ENCODE peak calls at places on chromosomes 1 and 21, in ten cellular contexts. W is fibroblast of the aortic adventitia; S is hepatocyte; B is stimulated activated naive CD8-positive, alpha-beta T cell treated with anti-CD3 and anti-CD28 coated beads, Interleukin-15, Interleukin-2, amounts not matched to agents 100 U/mL and 50 U/mL, for 24 hours; T is small intestine; G is HCT116; O is transverse colon; I is activated T-cell treated with anti-CD3 and anti-CD28 coated beads, Interleukin-2, amount 50 U/mL, for 24 hours; U is Calu3; C is NCI-H2081. Q is an unnamed sample.

GRCh38 chr1:178649582-178650350 is 75.3 kb upstream of the RALGPS2 start:
- DNase-seq in U (no peak), W (no peak), O (no peak), I (no peak), S (no peak), C (no peak), G (no peak), B (no peak), T (no peak), Q (no peak)

GRCh38 chr1:227542153-227543120 is 20.9 kb upstream of the ZNF678 start:
- DNase-seq in U (peak; percentile 94), T (peak; percentile 80), S (peak; percentile 91), W (peak; percentile 66), O (peak; percentile 90), I (peak; percentile 93), C (peak; percentile 78), B (peak; percentile 93), G (peak; percentile 41), Q (peak; percentile 96)

GRCh38 chr1:93864175-93864574 is 14.8 kb downstream of the DNTTIP2 start:
- DNase-seq in S (no peak), I (no peak), G (no peak), U (no peak), O (no peak), B (no peak), W (no peak), C (no peak), T (no peak), Q (no peak)

GRCh38 chr21:45534591-45535331 is 7.5 kb downstream of the SLC19A1 start:
- DNase-seq in S (peak; percentile 66), C (no peak), O (peak; percentile 86), G (no peak), B (no peak), W (no peak), I (peak; percentile 26), T (peak; percentile 60), U (no peak), Q (peak; percentile 62)

GRCh38 chr1:84632975-84633427 is 57.3 kb downstream of the SSX2IP start:
- DNase-seq in C (no peak), W (peak; percentile 77), O (peak; percentile 10), S (peak; percentile 60), T (peak; percentile 94), I (no peak), G (peak; percentile 22), U (peak; percentile 30), B (no peak), Q (no peak)

GRCh38 chr21:43317254-43317748 is 109.6 kb downstream of the SIK1 start:
- DNase-seq in B (no peak), W (no peak), C (no peak), T (no peak), S (no peak), G (no peak), U (no peak), I (no peak), O (no peak), Q (no peak)

GRCh38 chr1:186225089-186225488 is 150.0 kb downstream of the TPR start:
- DNase-seq in S (peak; percentile 7), U (no peak), W (no peak), B (no peak), T (no peak), I (no peak), G (no peak), O (no peak), C (no peak), Q (no peak)

GRCh38 chr1:246534114-246534513 is 27.0 kb upstream of the SMYD3 start:
- DNase-seq in B (no peak), G (no peak), U (no peak), S (no peak), W (no peak), C (no peak), I (no peak), O (no peak), T (no peak), Q (no peak)

GRCh38 chr1:58782308-58783089 is 1.3 kb downstream of the JUN start:
- DNase-seq in C (peak; percentile 41), U (peak; percentile 60), W (peak; percentile 41), S (peak; percentile 47), B (peak; percentile 72), I (peak; percentile 78), G (no peak), O (peak; percentile 78), T (peak; percentile 55), Q (peak; percentile 82)

GRCh38 chr1:21280482-21280881 is 9.8 kb downstream of the ECE1 start:
- DNase-seq in T (no peak), O (no peak), S (no peak), W (no peak), C (no peak), I (no peak), G (no peak), B (no peak), U (no peak), Q (no peak)

GRCh38 chr1:45004281-45004920 is 6.7 kb downstream of the HECTD3 start:
- DNase-seq in B (no peak), U (no peak), S (no peak), C (no peak), T (no peak), W (no peak), I (no peak), O (no peak), G (no peak), Q (peak; percentile 22)